ENCODE peak calls at places on chromosomes 3 and 15, in seven cellular contexts. U, Z, P, D, S, Q and H are unnamed samples.

GRCh38 chr3:82814660-82815059 is 1053.2 kb upstream of the GBE1 start:
- DNase-seq in U (no peak), Z (no peak), P (no peak), D (no peak), S (no peak), Q (no peak), H (no peak)

GRCh38 chr15:100779331-100780207 is 100.1 kb upstream of the ALDH1A3 start:
- DNase-seq in U (no peak), Z (no peak), P (peak; percentile 5), D (no peak), S (no peak), Q (no peak), H (no peak)

GRCh38 chr3:138203938-138204337 is 16.8 kb downstream of the ARMC8 start:
- DNase-seq in U (no peak), Z (no peak), P (no peak), D (no peak), S (no peak), Q (no peak), H (no peak)

GRCh38 chr3:194351080-194351672 is at the start of gene CPN2:
- DNase-seq in U (no peak), Z (no peak), P (no peak), D (no peak), S (no peak), Q (no peak), H (no peak)

GRCh38 chr3:49666592-49666991 is 7.6 kb upstream of the APEH start:
- DNase-seq in U (no peak), Z (no peak), P (no peak), D (no peak), S (no peak), Q (no peak), H (no peak)

GRCh38 chr15:43932036-43932435 is 105.2 kb downstream of the WDR76 start:
- DNase-seq in U (no peak), Z (no peak), P (no peak), D (no peak), S (no peak), Q (no peak), H (no peak)

GRCh38 chr3:142981108-142981507 is 17.6 kb upstream of the PAQR9 start:
- DNase-seq in U (no peak), Z (peak; percentile 39), P (no peak), D (no peak), S (no peak), Q (no peak), H (no peak)

GRCh38 chr3:186432189-186432588 is 70.2 kb upstream of the DGKG start:
- DNase-seq in U (no peak), Z (no peak), P (no peak), D (peak; percentile 31), S (peak; percentile 61), Q (no peak), H (no peak)

GRCh38 chr15:101295607-101296225 is 668 bp upstream of the SNRPA1 start:
- DNase-seq in U (no peak), Z (no peak), P (no peak), D (peak; percentile 51), S (peak; percentile 46), Q (no peak), H (no peak)

GRCh38 chr3:13019706-13020105 is 53.5 kb downstream of the IQSEC1 start:
- DNase-seq in U (no peak), Z (no peak), P (no peak), D (no peak), S (no peak), Q (no peak), H (no peak)

GRCh38 chr15:59327942-59328341 is 44.7 kb downstream of the MYO1E start:
- DNase-seq in U (no peak), Z (no peak), P (peak; percentile 73), D (no peak), S (no peak), Q (no peak), H (no peak)

GRCh38 chr15:65982941-65983340 is 113.7 kb downstream of the RAB11A start:
- DNase-seq in U (no peak), Z (no peak), P (no peak), D (no peak), S (no peak), Q (no peak), H (no peak)

GRCh38 chr3:32076566-32076965 is 29.9 kb upstream of the GPD1L start:
- DNase-seq in U (no peak), Z (peak; percentile 66), P (no peak), D (no peak), S (peak; percentile 63), Q (peak; percentile 5), H (no peak)

GRCh38 chr3:119289371-119289770 is 4.8 kb upstream of the ARHGAP31 start:
- DNase-seq in U (no peak), Z (no peak), P (no peak), D (no peak), S (no peak), Q (no peak), H (no peak)

GRCh38 chr3:42090973-42091731 is at the start of gene TRAK1:
- DNase-seq in U (no peak), Z (no peak), P (no peak), D (no peak), S (no peak), Q (no peak), H (no peak)

GRCh38 chr3:43997788-43998373 is 243.8 kb upstream of the TOPAZ1 start:
- DNase-seq in U (no peak), Z (no peak), P (no peak), D (peak; percentile 30), S (no peak), Q (no peak), H (no peak)

GRCh38 chr3:131717493-131717892 is 214.7 kb upstream of the MRPL3 start:
- DNase-seq in U (no peak), Z (no peak), P (no peak), D (no peak), S (no peak), Q (no peak), H (no peak)

GRCh38 chr3:52004906-52005395 is 9.3 kb upstream of the RPL29 start:
- DNase-seq in U (no peak), Z (no peak), P (no peak), D (no peak), S (no peak), Q (no peak), H (no peak)

GRCh38 chr3:183018416-183019192 is 38.3 kb upstream of the DCUN1D1 start:
- DNase-seq in U (no peak), Z (no peak), P (no peak), D (no peak), S (no peak), Q (no peak), H (no peak)

GRCh38 chr15:70466895-70467529 is 296.3 kb downstream of the UACA start:
- DNase-seq in U (no peak), Z (peak; percentile 43), P (peak; percentile 63), D (peak; percentile 62), S (peak; percentile 67), Q (peak; percentile 41), H (peak; percentile 74)

GRCh38 chr3:87626471-87626995 is 350.1 kb upstream of the POU1F1 start:
- DNase-seq in U (no peak), Z (no peak), P (no peak), D (no peak), S (peak; percentile 14), Q (no peak), H (no peak)

GRCh38 chr3:112779558-112780480 is 66.8 kb downstream of the CD200R1L start:
- DNase-seq in U (no peak), Z (no peak), P (no peak), D (no peak), S (no peak), Q (no peak), H (no peak)

GRCh38 chr3:129211772-129212171 is 28.1 kb upstream of the CNBP start:
- DNase-seq in U (no peak), Z (peak; percentile 100), P (no peak), D (peak; percentile 59), S (peak; percentile 96), Q (peak; percentile 53), H (peak; percentile 66)